ENCODE peak calls at places on chromosomes 7 and 10, in five cellular contexts. I is Karpas-422; O is dermis blood vessel endothelial cell; Q is activated CD4-positive, CD25-positive, alpha-beta regulatory T cell; F is aorta. Y is an unnamed sample.

GRCh38 chr10:29304259-29305030 is 15.6 kb downstream of the LYZL1 start:
- DNase-seq in I (peak), O (peak), F (no peak), Q (no peak), Y (no peak)

GRCh38 chr7:36086571-36086970 is 66.5 kb upstream of the EEPD1 start:
- DNase-seq in Q (no peak), F (no peak), I (no peak), O (no peak), Y (no peak)

GRCh38 chr7:19830604-19831003 is 57.2 kb upstream of the TMEM196 start:
- DNase-seq in O (no peak), I (no peak), F (no peak), Q (no peak), Y (no peak)

GRCh38 chr7:94177441-94177840 is 173.3 kb upstream of the BET1 start:
- DNase-seq in O (peak), Q (no peak), F (no peak), I (no peak), Y (no peak)

GRCh38 chr7:152762056-152762455 is 2.5 kb downstream of the ACTR3B start:
- DNase-seq in I (no peak), O (no peak), F (no peak), Q (no peak), Y (no peak)

GRCh38 chr10:4847580-4848020 is 21.6 kb downstream of the AKR1E2 start:
- DNase-seq in O (peak), I (no peak), Q (no peak), F (peak), Y (no peak)

GRCh38 chr7:31633894-31634494 is 53.0 kb upstream of the PPP1R17 start:
- DNase-seq in O (peak), F (no peak), I (peak), Q (no peak), Y (no peak)

GRCh38 chr10:79047875-79048638 is 20.7 kb upstream of the ZMIZ1 start:
- DNase-seq in I (no peak), Q (peak), O (no peak), F (peak), Y (peak)

GRCh38 chr7:101891936-101892640 is 74.7 kb downstream of the CUX1 start:
- DNase-seq in I (peak), O (no peak), Q (no peak), F (no peak), Y (no peak)

GRCh38 chr7:141328290-141328689 is 222.9 kb upstream of the AGK start:
- DNase-seq in I (no peak), O (no peak), Q (no peak), F (no peak), Y (no peak)

GRCh38 chr7:3981281-3981680 is 680.2 kb downstream of the SDK1 start:
- DNase-seq in I (no peak), O (no peak), Q (no peak), F (no peak), Y (no peak)

GRCh38 chr7:5692112-5692844 is 89.2 kb downstream of the RNF216 start:
- DNase-seq in O (peak), F (peak), I (peak), Q (no peak), Y (no peak)

GRCh38 chr10:116985611-116986010 is 19.4 kb downstream of the SHTN1 start:
- DNase-seq in F (no peak), O (peak), I (no peak), Q (no peak), Y (no peak)

GRCh38 chr10:15279236-15279635 is 91.9 kb downstream of the FAM171A1 start:
- DNase-seq in Q (no peak), O (no peak), I (no peak), F (no peak), Y (no peak)

GRCh38 chr10:26860026-26860541 is 674 bp downstream of the ABI1 start:
- DNase-seq in I (peak), Q (peak), O (peak), F (peak), Y (peak)

GRCh38 chr10:31099664-31100063 is 68.0 kb upstream of the ZNF438 start:
- DNase-seq in O (peak), I (no peak), Q (no peak), F (no peak), Y (no peak)

GRCh38 chr7:150983893-150984368 is 5.8 kb upstream of the KCNH2 start:
- DNase-seq in F (no peak), Q (no peak), I (peak), O (peak), Y (no peak)

GRCh38 chr10:106436123-106436740 is 728.3 kb downstream of the SORCS1 start:
- DNase-seq in O (no peak), F (no peak), Q (no peak), I (no peak), Y (no peak)

GRCh38 chr7:67863911-67864310 is 867.3 kb downstream of the TYW1 start:
- DNase-seq in Q (no peak), O (no peak), F (no peak), I (no peak), Y (no peak)

GRCh38 chr7:24917510-24918239 is 62.3 kb downstream of the OSBPL3 start:
- DNase-seq in F (no peak), I (peak), O (no peak), Q (no peak), Y (no peak)

GRCh38 chr7:45715471-45716352 is 141.5 kb downstream of the ADCY1 start:
- DNase-seq in O (no peak), I (no peak), Q (no peak), F (no peak), Y (peak)

GRCh38 chr7:151666886-151667285 is 147.2 kb upstream of the RHEB start:
- DNase-seq in I (no peak), F (no peak), O (no peak), Q (no peak), Y (no peak)

GRCh38 chr7:76354981-76355730 is 3.6 kb downstream of the YWHAG start:
- DNase-seq in F (no peak), Q (no peak), O (peak), I (no peak), Y (no peak)

GRCh38 chr10:80168679-80169380 is 36.3 kb downstream of the PLAC9 start:
- DNase-seq in I (peak), Q (no peak), F (no peak), O (peak), Y (no peak)

GRCh38 chr7:149245244-149245643 is 5.8 kb downstream of the ZNF212 start:
- DNase-seq in I (peak), O (no peak), F (no peak), Q (no peak), Y (no peak)

GRCh38 chr7:117118579-117119180 is 165.4 kb downstream of the ST7 start:
- DNase-seq in Q (no peak), O (peak), I (no peak), F (no peak), Y (no peak)

GRCh38 chr10:56653289-56653688 is 292.2 kb upstream of the ZWINT start:
- DNase-seq in Q (no peak), O (no peak), F (no peak), I (no peak), Y (no peak)

GRCh38 chr7:16846611-16847165 is 35.1 kb downstream of the AGR3 start:
- DNase-seq in O (no peak), I (no peak), Q (no peak), F (no peak), Y (no peak)

GRCh38 chr7:106143711-106144347 is 31.7 kb upstream of the SYPL1 start:
- DNase-seq in Q (no peak), F (no peak), I (peak), O (no peak), Y (no peak)

GRCh38 chr10:43156590-43157340 is 18.5 kb downstream of the CSGALNACT2 start:
- DNase-seq in I (no peak), O (no peak), F (no peak), Q (no peak), Y (no peak)

GRCh38 chr7:7454000-7454399 is 81.7 kb downstream of the COL28A1 start:
- DNase-seq in I (no peak), O (no peak), Q (no peak), F (no peak), Y (no peak)

GRCh38 chr10:13327516-13327915 is 20.6 kb downstream of the SEPHS1 start:
- DNase-seq in F (no peak), Q (no peak), O (peak), I (no peak), Y (no peak)

GRCh38 chr7:55111007-55111406 is 92.2 kb downstream of the EGFR start:
- DNase-seq in F (no peak), I (no peak), Q (no peak), O (no peak), Y (no peak)

GRCh38 chr10:68223535-68224165 is 8.3 kb downstream of the ATOH7 start:
- DNase-seq in Q (no peak), I (peak), F (no peak), O (no peak), Y (no peak)

Y was measured in chondrocyte.